ENCODE peak calls at places on chromosomes 12 and 14, in five cellular contexts. E is bronchial epithelial cell, B is omental fat pad, A is brain microvascular endothelial cell, H is A549. K is an unnamed sample.

GRCh38 chr12:89156324-89156723 is 196.0 kb downstream of the DUSP6 start:
- DNase-seq in E (peak), H (no peak), B (no peak), A (no peak), K (no peak)

GRCh38 chr14:72023128-72024042 is 91.2 kb downstream of the RGS6 start:
- DNase-seq in H (no peak), A (no peak), E (peak), B (no peak), K (no peak)

GRCh38 chr12:29733060-29733459 is 50.7 kb downstream of the TMTC1 start:
- DNase-seq in A (no peak), E (peak), B (no peak), H (no peak), K (no peak)

GRCh38 chr12:13373131-13373530 is 176.6 kb downstream of the EMP1 start:
- DNase-seq in A (no peak), E (no peak), B (no peak), H (no peak), K (no peak)

GRCh38 chr12:2580821-2581220 is 213.9 kb upstream of the FKBP4 start:
- DNase-seq in E (no peak), H (no peak), A (peak), B (no peak), K (no peak)

GRCh38 chr12:31590730-31591307 is at the start of gene DENND5B:
- DNase-seq in E (no peak), H (peak), A (peak), B (peak), K (peak)

GRCh38 chr12:28710882-28711281 is 438.2 kb upstream of the FAR2 start:
- DNase-seq in A (peak), H (no peak), B (no peak), E (peak), K (no peak)

GRCh38 chr12:63276537-63277365 is 125.8 kb upstream of the AVPR1A start:
- DNase-seq in A (peak), E (peak), B (no peak), H (no peak), K (peak)

GRCh38 chr14:69673099-69673498 is 61.7 kb downstream of the SUSD6 start:
- DNase-seq in B (no peak), A (no peak), H (no peak), E (no peak), K (no peak)

GRCh38 chr14:97878727-97879126 is 1081.5 kb downstream of the VRK1 start:
- DNase-seq in H (no peak), A (no peak), B (no peak), E (peak), K (no peak)

GRCh38 chr14:53384073-53384472 is 230.9 kb upstream of the DDHD1 start:
- DNase-seq in A (no peak), B (no peak), H (no peak), E (peak), K (no peak)

GRCh38 chr14:89588016-89588415 is 171.0 kb upstream of the FOXN3 start:
- DNase-seq in B (no peak), E (no peak), A (no peak), H (no peak), K (no peak)

GRCh38 chr12:113059071-113059595 is 2.6 kb downstream of the DTX1 start:
- DNase-seq in E (no peak), H (no peak), B (no peak), A (no peak), K (no peak)

GRCh38 chr14:59116984-59117415 is 71.5 kb upstream of the DAAM1 start:
- DNase-seq in H (peak), A (no peak), E (peak), B (no peak), K (no peak)

GRCh38 chr14:104266643-104267575 is 128.5 kb downstream of the KIF26A start:
- DNase-seq in H (no peak), E (no peak), A (no peak), B (no peak), K (peak)

GRCh38 chr14:66745078-66745477 is 237.1 kb downstream of the GPHN start:
- DNase-seq in H (no peak), A (no peak), B (no peak), E (no peak), K (no peak)

GRCh38 chr14:37197421-37198272 is at the start of gene MIPOL1:
- DNase-seq in A (peak), E (peak), B (peak), H (peak), K (peak)

GRCh38 chr14:21039585-21040369 is 2.4 kb upstream of the RNASE7 start:
- DNase-seq in H (peak), B (no peak), E (peak), A (peak), K (no peak)

GRCh38 chr12:77214136-77214535 is 148.8 kb upstream of the E2F7 start:
- DNase-seq in A (no peak), H (no peak), B (no peak), E (no peak), K (no peak)

GRCh38 chr12:32768518-32768917 is 12.8 kb upstream of the YARS2 start:
- DNase-seq in A (no peak), B (no peak), H (no peak), E (no peak), K (no peak)

GRCh38 chr12:52005903-52006703 is 643 bp upstream of the TAMALIN start:
- DNase-seq in B (no peak), A (no peak), H (no peak), E (no peak), K (no peak)

GRCh38 chr14:51365241-51365940 is 125.3 kb downstream of the TMX1 start:
- DNase-seq in B (no peak), A (no peak), E (peak), H (no peak), K (no peak)

GRCh38 chr14:52862652-52863338 is 71.4 kb upstream of the GNPNAT1 start:
- DNase-seq in H (no peak), A (peak), E (peak), B (no peak), K (no peak)

GRCh38 chr12:26746315-26746714 is 86.7 kb downstream of the ITPR2 start:
- DNase-seq in H (peak), E (peak), A (peak), B (no peak), K (no peak)

GRCh38 chr12:120914794-120915193 is 10.6 kb upstream of the SPPL3 start:
- DNase-seq in B (no peak), E (peak), A (no peak), H (no peak), K (no peak)

GRCh38 chr12:107774349-107775029 is at the start of gene ASCL4:
- DNase-seq in E (no peak), B (no peak), H (no peak), A (no peak), K (no peak)

GRCh38 chr12:6883683-6884082 is 10.6 kb upstream of the SPSB2 start:
- DNase-seq in H (no peak), E (no peak), A (no peak), B (no peak), K (no peak)

GRCh38 chr14:37842106-37842505 is 246.7 kb downstream of the TTC6 start:
- DNase-seq in A (no peak), E (no peak), B (no peak), H (no peak), K (no peak)

GRCh38 chr14:99148131-99148530 is 123.9 kb downstream of the BCL11B start:
- DNase-seq in A (no peak), B (no peak), E (no peak), H (no peak), K (no peak)

GRCh38 chr14:81400852-81401251 is 728 bp upstream of the STON2 start:
- DNase-seq in H (peak), E (peak), A (peak), B (peak), K (no peak)

DNA sequence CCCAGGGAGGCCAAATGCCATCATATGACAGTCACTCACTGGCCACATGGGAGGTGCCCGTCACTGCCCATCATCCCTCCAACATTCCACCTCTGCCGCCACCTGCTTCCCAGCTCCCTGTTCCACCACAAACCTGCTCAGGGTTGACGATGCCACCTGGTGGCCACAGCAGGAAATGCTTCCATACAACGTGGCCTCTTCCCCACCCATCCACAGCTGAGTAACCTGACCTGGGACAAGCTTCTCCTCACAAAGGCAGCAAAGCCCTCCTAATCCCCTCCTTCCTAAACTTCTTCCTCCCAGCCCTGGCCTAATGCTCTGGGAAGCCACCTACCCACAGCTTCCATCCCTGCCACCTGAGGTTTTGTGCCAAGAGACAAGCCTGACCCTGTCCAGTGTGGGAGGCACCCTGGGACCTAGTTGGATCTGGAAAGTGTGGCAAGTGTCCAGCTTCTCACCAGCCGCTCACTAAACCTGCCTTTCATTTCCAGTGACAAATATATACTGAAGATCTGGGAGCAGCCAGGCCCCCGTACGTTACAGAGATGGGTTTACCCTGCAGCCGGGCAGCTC is 4.3 kb downstream of the DEGS2 start:
- DNase-seq in A (no peak), E (peak), H (peak), B (no peak), K (peak)
- TF ChIP-seq CTCF in A (peak), E (peak), H (peak), B (no peak), K (peak)

DNA sequence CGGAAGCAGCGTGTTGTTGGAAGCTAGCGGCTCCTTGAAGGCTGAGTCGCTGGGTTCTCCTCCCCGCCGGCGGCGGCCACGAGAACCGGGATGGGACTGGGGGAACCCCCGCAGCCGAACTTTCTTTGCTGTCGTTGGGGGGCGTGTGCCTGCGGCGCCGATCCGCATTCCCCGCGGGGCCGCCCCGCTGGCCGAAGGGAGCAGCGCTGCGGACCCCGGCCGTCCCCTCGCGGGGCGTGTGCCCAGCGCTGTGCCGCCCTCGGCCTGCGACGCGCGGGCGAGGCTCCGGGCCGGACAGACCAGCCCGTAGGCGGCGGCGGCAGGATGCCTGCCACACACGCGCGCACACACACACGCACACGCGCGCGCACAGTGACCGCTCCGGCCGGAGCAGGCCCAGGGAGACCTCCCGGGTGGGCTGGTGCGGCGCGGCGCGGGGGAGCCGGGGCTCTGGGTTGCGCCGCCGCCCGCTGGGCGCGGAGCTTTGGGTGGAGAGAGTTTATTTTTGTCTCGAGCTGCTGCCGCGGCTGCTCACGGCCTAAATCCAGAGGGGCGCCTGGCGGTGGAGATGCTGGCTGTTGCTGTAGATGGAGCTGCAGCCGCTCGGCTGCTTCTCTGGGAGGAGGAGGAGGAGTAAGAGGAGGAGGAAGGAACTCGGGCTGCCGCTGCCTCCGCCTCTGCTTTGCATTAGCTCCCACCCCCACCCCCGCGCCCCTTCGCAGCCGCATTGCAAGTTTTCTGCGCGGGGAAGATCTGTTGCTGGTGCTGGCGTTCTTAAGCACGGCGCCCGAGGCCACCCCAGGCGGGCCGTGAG is at the start of gene SAMD4A:
- DNase-seq in A (peak), E (peak), H (peak), B (peak), K (peak)
- TF ChIP-seq CTCF in A (peak), E (peak), H (peak), B (no peak), K (peak)

DNA sequence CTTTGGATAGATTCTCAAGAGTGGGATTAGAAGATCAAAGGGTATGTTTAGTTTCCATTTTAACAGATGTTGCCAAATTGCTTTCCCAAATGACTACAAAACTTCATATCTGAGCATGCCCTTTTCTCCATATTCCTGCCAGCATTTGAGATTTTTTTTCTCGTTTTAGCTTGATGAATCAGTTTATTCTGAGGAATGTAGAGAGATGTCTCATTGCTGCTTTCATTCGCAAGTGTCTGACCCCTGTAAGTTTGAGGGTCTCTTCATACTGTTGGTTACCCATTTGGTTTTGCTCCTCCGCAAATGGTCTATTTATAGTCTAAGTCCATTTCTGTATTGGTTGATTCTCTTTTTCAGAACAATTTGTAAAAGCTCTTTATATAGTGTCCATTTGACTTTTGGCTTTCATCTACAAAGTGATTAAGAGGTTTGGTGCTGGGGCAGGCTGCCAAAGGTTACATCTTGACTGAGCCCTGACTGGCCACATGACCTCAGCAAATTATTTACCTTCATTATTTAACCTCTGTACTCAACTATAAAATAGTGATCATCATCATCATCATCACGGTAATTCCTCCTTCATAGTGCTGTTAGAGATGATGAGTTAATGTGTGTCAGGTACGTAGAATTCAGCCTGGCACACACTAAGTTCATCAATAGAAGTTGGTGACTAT is 33.6 kb downstream of the HCAR2 start:
- DNase-seq in H (no peak), A (peak), E (peak), B (peak), K (no peak)
- TF ChIP-seq CTCF in H (no peak), A (no peak), E (no peak), B (no peak), K (no peak)

GRCh38 chr14:102418853-102419240 is 56.1 kb downstream of the TECPR2 start:
- DNase-seq in E (no peak), H (no peak), B (no peak), A (no peak), K (no peak)

GRCh38 chr14:102419716-102420115 is 57.0 kb downstream of the TECPR2 start:
- DNase-seq in A (no peak), H (no peak), B (no peak), E (no peak), K (no peak)

GRCh38 chr14:102424520-102424919 is 61.8 kb downstream of the TECPR2 start:
- DNase-seq in E (no peak), A (no peak), B (no peak), H (no peak), K (no peak)

GRCh38 chr14:102419276-102419675 is 56.5 kb downstream of the TECPR2 start:
- DNase-seq in B (no peak), A (no peak), H (no peak), E (no peak), K (no peak)

DNA sequence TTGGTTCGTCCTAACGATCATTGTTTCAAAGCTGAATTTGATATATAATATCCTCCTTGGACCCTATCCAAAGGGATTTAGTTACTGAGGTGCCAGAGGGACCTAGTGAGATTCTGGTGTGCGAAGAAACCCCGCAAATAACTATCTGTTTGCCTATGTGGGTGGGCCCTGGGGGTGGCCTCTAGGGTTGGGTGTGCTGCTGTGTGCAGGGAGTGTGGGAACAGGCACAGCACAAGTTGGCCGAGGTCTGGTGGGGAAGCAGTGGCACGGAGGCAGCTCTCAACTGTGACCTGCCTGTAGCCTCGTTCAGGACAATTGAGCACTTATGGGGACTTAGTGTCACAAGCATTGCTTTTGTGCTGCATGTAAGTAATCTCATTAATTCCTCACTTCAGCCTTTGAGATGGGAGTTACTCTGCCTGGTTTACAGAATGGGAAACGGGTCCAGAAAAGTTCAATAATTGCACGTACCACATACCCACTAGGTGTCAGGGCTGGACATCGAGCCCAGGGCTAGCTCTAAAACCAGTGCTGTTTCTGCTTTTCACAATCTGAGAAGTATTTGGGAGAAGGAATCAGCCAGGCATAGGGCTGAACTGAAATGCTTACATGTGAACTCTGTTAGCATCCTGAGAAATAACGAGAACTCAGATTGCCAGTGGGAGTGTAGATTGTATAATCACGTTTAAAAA is 58.8 kb downstream of the TECPR2 start:
- DNase-seq in B (no peak), A (no peak), H (no peak), E (no peak), K (no peak)
- TF ChIP-seq CTCF in B (no peak), A (no peak), H (no peak), E (no peak), K (no peak)

DNA sequence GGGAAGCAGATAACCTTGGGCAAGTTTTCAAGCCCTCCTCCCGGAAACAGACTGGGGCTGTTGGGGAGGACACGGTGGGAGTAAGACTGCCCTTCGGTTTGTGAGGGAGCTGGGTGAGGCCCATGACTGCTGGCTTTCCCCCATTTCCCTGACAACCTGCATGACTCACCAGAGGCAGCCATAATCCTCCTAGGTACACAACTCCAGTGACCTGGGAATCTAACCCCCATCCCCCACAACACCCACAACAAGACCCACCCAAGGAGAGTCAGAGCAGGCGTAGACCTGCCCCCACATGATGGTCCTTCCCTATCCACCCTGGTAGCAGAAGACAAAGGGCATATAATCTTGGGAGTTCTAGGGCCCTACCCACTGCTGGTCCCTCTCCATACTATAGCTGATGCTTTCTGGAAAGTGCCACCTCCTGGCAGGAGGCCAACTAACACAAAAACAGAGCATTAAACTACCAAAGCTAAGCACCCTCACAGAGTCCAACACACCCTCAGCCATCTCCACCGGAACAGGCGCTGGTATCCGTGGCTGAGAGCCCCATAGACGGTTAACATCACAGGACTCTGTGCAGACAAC is 14.8 kb downstream of the DDX24 start:
- DNase-seq in H (no peak), B (no peak), E (peak), A (no peak), K (no peak)
- TF ChIP-seq CTCF in H (no peak), B (no peak), E (no peak), A (no peak), K (no peak)

GRCh38 chr12:67842124-67842523 is 147.1 kb upstream of the IFNG-AS1 start:
- DNase-seq in A (no peak), B (no peak), H (no peak), E (no peak), K (peak)

GRCh38 chr12:67843257-67843656 is 146.0 kb upstream of the IFNG-AS1 start:
- DNase-seq in E (no peak), A (no peak), B (no peak), H (no peak), K (no peak)
- TF ChIP-seq CTCF in E (no peak), A (no peak), B (no peak), H (no peak), K (no peak)

K was measured in right lobe of liver.